ENCODE peak calls at places on chromosomes 12 and 14, in five cellular contexts. C is endodermal cell, Z is Peyer's patch, A is RWPE2, V is GM10248. R is an unnamed sample.

GRCh38 chr12:42144174-42144423 is 575 bp downstream of the GXYLT1 start:
- DNase-seq in A (no peak), Z (no peak), C (no peak), V (no peak), R (no peak)

GRCh38 chr14:94769413-94770250 is at the start of gene GSC:
- DNase-seq in C (no peak), A (no peak), Z (no peak), V (no peak), R (no peak)

GRCh38 chr14:61331992-61332657 is 10.7 kb downstream of the PRKCH start:
- DNase-seq in C (no peak), Z (no peak), V (no peak), A (no peak), R (no peak)

GRCh38 chr12:67957383-67957782 is 31.9 kb upstream of the IFNG-AS1 start:
- DNase-seq in C (no peak), V (no peak), A (no peak), Z (no peak), R (no peak)

GRCh38 chr12:64088431-64089349 is 133.4 kb downstream of the KICS2 start:
- DNase-seq in C (peak), A (peak), Z (peak), V (no peak), R (no peak)

GRCh38 chr14:71416392-71416791 is 509.1 kb downstream of the PCNX1 start:
- DNase-seq in Z (no peak), V (no peak), C (no peak), A (no peak), R (no peak)

GRCh38 chr14:45128963-45129629 is 5.2 kb downstream of the FKBP3 start:
- DNase-seq in C (no peak), V (no peak), Z (no peak), A (no peak), R (no peak)

GRCh38 chr12:14650791-14651190 is 45.6 kb downstream of the GUCY2C start:
- DNase-seq in Z (no peak), V (no peak), A (no peak), C (no peak), R (no peak)

GRCh38 chr12:48978291-48978740 is at the start of gene WNT1:
- DNase-seq in V (no peak), C (no peak), Z (no peak), A (no peak), R (no peak)

GRCh38 chr12:71958457-71958856 is 19.8 kb downstream of the TPH2 start:
- DNase-seq in A (no peak), C (no peak), Z (no peak), V (no peak), R (no peak)

GRCh38 chr12:68798880-68799229 is 9.1 kb upstream of the MDM2 start:
- DNase-seq in A (no peak), V (no peak), Z (no peak), C (no peak), R (no peak)

GRCh38 chr14:65872536-65872935 is 460.0 kb downstream of the FUT8 start:
- DNase-seq in Z (no peak), C (no peak), A (no peak), V (no peak), R (no peak)

GRCh38 chr12:8996682-8997405 is 7.5 kb downstream of the KLRG1 start:
- DNase-seq in V (peak), A (no peak), C (no peak), Z (no peak), R (peak)

GRCh38 chr12:563250-563781 is 99.9 kb downstream of the NINJ2 start:
- DNase-seq in V (no peak), A (no peak), C (no peak), Z (peak), R (no peak)

DNA sequence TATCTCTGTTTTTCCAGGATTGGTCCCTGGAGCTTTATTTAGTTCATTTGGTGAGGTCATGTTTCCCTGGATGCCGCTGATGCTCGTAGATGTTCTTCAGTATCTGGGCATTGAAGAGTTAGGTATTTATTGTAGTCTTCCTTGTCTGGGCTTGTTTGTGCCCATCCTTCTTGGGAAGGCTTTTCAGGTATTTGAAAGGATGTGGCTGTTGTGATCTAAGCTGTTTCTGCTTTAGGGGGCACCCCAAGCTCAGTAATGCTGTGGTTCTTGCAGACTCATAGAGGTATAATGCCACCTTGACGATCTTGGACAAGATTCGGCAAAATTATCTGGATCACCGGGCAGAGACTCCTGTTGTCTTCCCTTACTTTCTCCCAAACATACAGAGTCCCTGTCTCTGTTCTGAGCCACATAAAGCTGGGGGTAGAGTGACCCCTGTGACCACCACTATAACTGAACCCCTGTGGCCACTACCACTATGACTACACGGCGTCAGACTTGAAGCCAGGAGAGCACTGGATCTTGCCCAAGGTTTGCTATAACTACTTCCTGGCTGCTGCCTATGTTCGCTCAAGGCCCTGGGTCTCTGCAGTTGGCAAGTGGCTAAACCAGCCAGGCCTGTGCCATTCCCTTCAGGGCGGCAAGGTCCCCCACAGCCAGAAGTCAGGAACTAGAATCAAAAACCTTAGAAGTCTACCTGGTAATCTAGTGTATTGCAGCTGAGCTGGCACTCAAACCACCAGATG is 40.9 kb downstream of the FGD4 start:
- DNase-seq in C (no peak), Z (no peak), A (peak), V (no peak), R (no peak)
- TF ChIP-seq CTCF in C (peak), Z (no peak), A (peak), V (no peak), R (no peak)

GRCh38 chr12:12561305-12562015 is 1.2 kb downstream of the DUSP16 start:
- DNase-seq in Z (peak), V (no peak), A (no peak), C (peak), R (peak)
- TF ChIP-seq CTCF in Z (peak), V (no peak), A (no peak), C (peak), R (no peak)

GRCh38 chr12:19992311-19992710 is 376.0 kb upstream of the PDE3A start:
- DNase-seq in A (no peak), Z (peak), V (no peak), C (no peak), R (no peak)

GRCh38 chr12:19999793-20000138 is 368.6 kb upstream of the PDE3A start:
- DNase-seq in C (no peak), V (no peak), A (no peak), Z (peak), R (no peak)

GRCh38 chr12:19997996-19998395 is 370.3 kb upstream of the PDE3A start:
- DNase-seq in A (no peak), Z (no peak), V (no peak), C (no peak), R (no peak)

GRCh38 chr12:19998968-19999792 is 369.2 kb upstream of the PDE3A start:
- DNase-seq in Z (no peak), A (no peak), V (no peak), C (no peak), R (no peak)

DNA sequence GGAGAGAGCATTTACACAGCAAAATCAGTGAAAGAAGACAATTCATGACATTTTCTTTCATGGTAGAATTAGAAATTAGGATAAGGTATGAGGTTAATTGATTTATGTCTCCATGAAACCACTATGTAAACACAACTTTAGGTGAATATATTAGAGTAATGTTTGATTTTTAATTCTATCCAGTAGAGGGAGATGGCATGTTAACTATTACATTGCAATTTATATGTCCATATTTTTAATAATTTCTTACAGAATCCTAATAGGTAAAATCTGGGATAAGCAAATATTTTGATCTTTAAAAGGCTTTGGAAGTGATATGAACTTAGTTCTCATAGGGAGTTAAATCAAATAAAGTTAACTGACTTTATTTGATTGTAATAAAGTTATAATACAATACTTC is 373.4 kb upstream of the PDE3A start:
- DNase-seq in C (no peak), V (no peak), Z (no peak), A (no peak), R (no peak)
- TF ChIP-seq CTCF in C (peak), V (no peak), Z (peak), A (peak), R (no peak)

GRCh38 chr12:55717397-55718007 is 1.7 kb downstream of the BLOC1S1 start:
- DNase-seq in A (no peak), V (no peak), C (no peak), Z (no peak), R (no peak)

GRCh38 chr12:55716582-55717396 is 943 bp downstream of the BLOC1S1 start:
- DNase-seq in C (no peak), V (no peak), A (no peak), Z (no peak), R (no peak)

GRCh38 chr12:55718020-55718419 is 2.2 kb upstream of the RDH5 start:
- DNase-seq in C (peak), V (no peak), A (no peak), Z (no peak), R (no peak)

GRCh38 chr12:55715169-55715764 is 579 bp upstream of the BLOC1S1 start:
- DNase-seq in Z (no peak), C (no peak), V (peak), A (no peak), R (no peak)

DNA sequence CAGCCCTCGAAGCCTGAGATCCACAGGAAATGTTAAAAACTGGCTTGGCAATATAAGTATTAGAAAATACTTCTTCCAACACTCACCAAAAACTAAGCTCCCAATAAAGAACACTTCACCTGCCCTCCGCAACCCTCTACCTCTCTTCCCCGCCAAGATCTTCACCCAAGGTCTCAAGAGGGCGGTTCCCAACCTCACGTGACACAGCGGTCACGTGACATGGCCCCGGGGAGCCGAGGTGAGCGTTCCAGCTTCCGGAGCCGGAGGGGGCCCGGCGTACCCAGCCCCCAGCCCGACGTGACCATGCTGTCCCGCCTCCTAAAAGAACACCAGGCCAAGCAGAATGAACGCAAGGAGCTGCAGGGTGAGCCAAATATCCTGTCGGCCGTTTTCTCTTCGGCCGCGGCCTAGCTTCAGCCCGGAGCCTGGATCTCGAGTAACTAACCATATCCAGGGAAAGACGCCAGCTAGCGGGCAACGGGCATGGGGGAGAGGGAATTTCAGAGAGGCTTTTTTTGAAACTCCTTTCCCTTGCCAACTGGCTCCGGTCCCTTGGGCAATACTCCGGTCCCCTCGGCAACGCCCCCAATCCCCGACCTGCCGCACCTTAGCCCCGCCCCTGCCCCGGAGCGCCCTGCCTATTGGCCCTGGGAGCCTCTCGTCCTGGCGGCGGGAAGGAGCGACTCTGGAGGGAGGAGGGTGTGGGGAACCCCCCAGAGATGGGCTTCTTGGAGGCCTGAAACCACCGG is at the start of gene BLOC1S1:
- DNase-seq in A (peak), V (peak), Z (peak), C (peak), R (peak)
- TF ChIP-seq CTCF in A (no peak), V (no peak), Z (no peak), C (peak), R (no peak)

DNA sequence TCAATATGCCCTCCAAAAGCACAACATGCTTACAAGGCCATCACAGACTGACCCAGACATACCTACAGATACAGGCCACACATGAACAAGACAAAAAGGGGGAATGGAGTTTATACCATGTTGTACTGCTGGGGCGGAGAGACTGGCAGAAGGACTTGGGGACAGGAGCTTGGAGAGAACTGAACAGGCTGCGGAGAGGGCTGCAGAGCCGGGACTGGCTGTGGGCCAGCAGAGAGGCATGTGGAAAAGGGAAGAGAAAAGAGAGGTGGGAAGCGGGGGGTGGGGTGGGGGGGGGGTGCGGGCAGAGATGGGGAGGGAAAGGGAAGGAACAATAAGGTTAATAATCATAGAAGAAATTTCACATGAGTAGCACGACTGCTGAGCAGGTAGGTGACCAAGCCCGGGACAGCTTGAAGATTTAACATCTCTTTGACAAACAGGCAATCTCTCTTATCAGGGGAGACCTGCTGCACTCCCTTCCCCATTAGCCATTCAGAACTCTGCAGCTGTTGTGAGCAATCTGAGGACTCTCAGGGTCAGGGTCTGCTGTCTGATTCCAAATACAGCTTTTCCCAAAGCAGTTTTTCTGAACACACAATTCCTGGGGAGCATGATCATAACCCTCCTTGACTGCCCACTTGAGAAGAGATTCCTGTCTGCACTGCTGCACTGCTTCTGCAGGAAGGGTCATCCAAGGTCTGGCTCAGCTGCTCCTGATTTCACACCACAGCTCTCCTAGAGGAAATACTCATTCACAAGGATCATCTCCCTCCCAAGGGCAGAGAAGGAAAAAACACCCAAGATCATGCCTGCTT is 21.6 kb upstream of the STAC3 start:
- DNase-seq in V (no peak), C (peak), A (no peak), Z (no peak), R (no peak)
- TF ChIP-seq CTCF in V (no peak), C (no peak), A (no peak), Z (no peak), R (no peak)

GRCh38 chr12:12008232-12008850 is 62.4 kb upstream of the BCL2L14 start:
- DNase-seq in V (no peak), A (no peak), C (peak), Z (no peak), R (no peak)

GRCh38 chr12:12010277-12011031 is 60.3 kb upstream of the BCL2L14 start:
- DNase-seq in A (no peak), V (peak), C (peak), Z (peak), R (peak)

GRCh38 chr12:12007713-12008231 is 63.0 kb upstream of the BCL2L14 start:
- DNase-seq in A (no peak), C (peak), Z (no peak), V (no peak), R (no peak)

GRCh38 chr12:12007001-12007712 is 63.6 kb upstream of the BCL2L14 start:
- DNase-seq in A (no peak), Z (no peak), C (peak), V (peak), R (peak)

GRCh38 chr12:12008931-12009611 is 61.7 kb upstream of the BCL2L14 start:
- DNase-seq in Z (peak), A (no peak), C (peak), V (peak), R (peak)
- TF ChIP-seq CTCF in Z (no peak), A (no peak), C (no peak), V (peak), R (peak)

R was measured in GM13976.